ENCODE peak calls at places on chromosomes 6 and 20, in eight cellular contexts. H is DND-41, L is GM12865, I is right lobe of liver, V is OCI-LY7, M is cardiac fibroblast, F is astrocyte, R is fibroblast of lung. N is an unnamed sample.

GRCh38 chr6:41489284-41489851 is 56.8 kb upstream of the FOXP4 start:
- DNase-seq in H (no peak), L (no peak), I (no peak), V (no peak), M (peak; percentile 26), F (peak; percentile 55), R (peak; percentile 35), N (peak; percentile 60)

GRCh38 chr6:35048631-35049083 is 92.5 kb downstream of the TCP11 start:
- DNase-seq in H (peak; percentile 63), L (no peak), I (no peak), V (peak; percentile 10), M (peak; percentile 77), F (peak; percentile 87), R (peak; percentile 95), N (peak; percentile 70)

GRCh38 chr20:58712116-58712822 is 19.7 kb downstream of the NPEPL1 start:
- DNase-seq in H (no peak), L (no peak), I (no peak), V (no peak), M (no peak), F (no peak), R (no peak), N (no peak)

GRCh38 chr6:105509506-105510331 is 106.8 kb upstream of the PREP start:
- DNase-seq in H (no peak), L (no peak), I (no peak), V (peak; percentile 11), M (peak; percentile 20), F (no peak), R (peak; percentile 26), N (no peak)

GRCh38 chr6:66435321-66435720 is 728.3 kb upstream of the EYS start:
- DNase-seq in H (no peak), L (no peak), I (no peak), V (no peak), M (no peak), F (no peak), R (no peak), N (no peak)

GRCh38 chr6:22558288-22558882 is 11.0 kb upstream of the HDGFL1 start:
- DNase-seq in H (no peak), L (no peak), I (no peak), V (no peak), M (no peak), F (no peak), R (no peak), N (no peak)

GRCh38 chr20:62628691-62629090 is 13.6 kb upstream of the SLCO4A1 start:
- DNase-seq in H (no peak), L (no peak), I (no peak), V (no peak), M (no peak), F (no peak), R (no peak), N (no peak)

GRCh38 chr20:64246616-64247311 is 8.8 kb upstream of the PCMTD2 start:
- DNase-seq in H (no peak), L (no peak), I (peak; percentile 40), V (no peak), M (no peak), F (no peak), R (no peak), N (no peak)

GRCh38 chr6:84967389-84967788 is 203.0 kb upstream of the TBX18 start:
- DNase-seq in H (peak; percentile 7), L (peak; percentile 16), I (no peak), V (peak; percentile 5), M (peak; percentile 73), F (no peak), R (peak; percentile 57), N (peak; percentile 50)

GRCh38 chr6:21808551-21809181 is 215.1 kb downstream of the SOX4 start:
- DNase-seq in H (no peak), L (no peak), I (no peak), V (no peak), M (peak; percentile 65), F (peak; percentile 39), R (peak; percentile 81), N (peak; percentile 37)

GRCh38 chr6:7200598-7201443 is 93.1 kb downstream of the RREB1 start:
- DNase-seq in H (no peak), L (no peak), I (peak; percentile 89), V (no peak), M (no peak), F (no peak), R (no peak), N (no peak)

GRCh38 chr6:150004101-150004782 is 21.1 kb downstream of the RAET1L start:
- DNase-seq in H (no peak), L (peak; percentile 69), I (no peak), V (peak; percentile 83), M (no peak), F (no peak), R (no peak), N (no peak)

GRCh38 chr20:62741191-62741676 is 32.6 kb downstream of the NTSR1 start:
- DNase-seq in H (no peak), L (no peak), I (no peak), V (no peak), M (no peak), F (no peak), R (no peak), N (no peak)

GRCh38 chr6:76518443-76518842 is 446.0 kb upstream of the IMPG1 start:
- DNase-seq in H (no peak), L (no peak), I (no peak), V (no peak), M (no peak), F (no peak), R (no peak), N (no peak)

GRCh38 chr20:8018928-8019177 is 708 bp downstream of the TMX4 start:
- DNase-seq in H (no peak), L (no peak), I (no peak), V (no peak), M (peak; percentile 38), F (no peak), R (peak; percentile 42), N (peak; percentile 9)

GRCh38 chr6:134622382-134623173 is 304.7 kb upstream of the SGK1 start:
- DNase-seq in H (no peak), L (no peak), I (no peak), V (no peak), M (no peak), F (peak; percentile 22), R (no peak), N (no peak)

GRCh38 chr20:19021406-19022117 is 190.9 kb upstream of the SLC24A3 start:
- DNase-seq in H (no peak), L (no peak), I (no peak), V (no peak), M (no peak), F (no peak), R (no peak), N (no peak)

GRCh38 chr6:14095444-14095843 is 22.1 kb upstream of the CD83 start:
- DNase-seq in H (no peak), L (peak; percentile 85), I (no peak), V (peak; percentile 75), M (no peak), F (no peak), R (no peak), N (no peak)

GRCh38 chr6:3793545-3793944 is 42.0 kb upstream of the PXDC1 start:
- DNase-seq in H (no peak), L (peak; percentile 36), I (no peak), V (no peak), M (no peak), F (peak; percentile 47), R (no peak), N (no peak)

GRCh38 chr20:21106171-21106694 is at the start of gene LINC00237:
- DNase-seq in H (no peak), L (no peak), I (no peak), V (no peak), M (no peak), F (no peak), R (no peak), N (no peak)

GRCh38 chr6:144809120-144809519 is 524.0 kb downstream of the UTRN start:
- DNase-seq in H (no peak), L (no peak), I (no peak), V (no peak), M (no peak), F (peak; percentile 21), R (no peak), N (peak; percentile 42)

GRCh38 chr6:30689022-30689865 is 1.5 kb downstream of the NRM start:
- DNase-seq in H (no peak), L (peak; percentile 26), I (no peak), V (peak; percentile 46), M (no peak), F (no peak), R (no peak), N (no peak)
- H3K4me3 ChIP-seq in H (peak overlapping the region; percentile 87), L (peak overlapping the region; percentile 96), I (no peak overlapping the region), V (peak overlapping the region; percentile 95), M (no peak overlapping the region), F (peak overlapping the region; percentile 77), R (peak overlapping the region; percentile 87), N (peak overlapping the region; percentile 93)

DNA sequence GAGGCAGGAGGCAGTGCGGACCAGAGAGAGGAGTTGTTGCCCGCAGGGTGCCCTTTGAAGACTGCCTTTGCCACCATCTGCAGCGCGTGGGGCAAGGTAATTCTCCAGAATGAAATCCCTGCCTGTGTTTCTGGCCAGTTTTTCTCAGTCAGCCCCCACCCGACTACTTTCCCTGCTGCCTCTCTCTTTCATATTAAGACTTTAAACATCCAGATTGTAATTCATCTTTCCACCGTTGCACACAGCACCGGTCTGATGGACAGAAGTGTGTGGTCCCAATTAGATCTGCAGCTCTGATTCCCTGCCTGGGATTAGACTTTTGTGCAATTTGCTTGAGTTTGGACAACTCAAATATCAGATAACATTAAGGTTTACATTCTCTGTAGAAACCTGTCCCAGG is 489.0 kb downstream of the QKI start:
- DNase-seq in H (no peak), L (no peak), I (no peak), V (no peak), M (no peak), F (no peak), R (no peak), N (no peak)
- H3K4me3 ChIP-seq in H (no peak overlapping the region), L (no peak overlapping the region), I (no peak overlapping the region), V (no peak overlapping the region), M (no peak overlapping the region), F (no peak overlapping the region), R (no peak overlapping the region), N (no peak overlapping the region)

GRCh38 chr20:25083141-25083772 is 1.3 kb upstream of the VSX1 start:
- DNase-seq in H (peak; percentile 3), L (no peak), I (no peak), V (no peak), M (no peak), F (no peak), R (no peak), N (no peak)
- H3K4me3 ChIP-seq in H (peak overlapping the region; percentile 56), L (no peak overlapping the region), I (no peak overlapping the region), V (no peak overlapping the region), M (no peak overlapping the region), F (no peak overlapping the region), R (no peak overlapping the region), N (no peak overlapping the region)

DNA sequence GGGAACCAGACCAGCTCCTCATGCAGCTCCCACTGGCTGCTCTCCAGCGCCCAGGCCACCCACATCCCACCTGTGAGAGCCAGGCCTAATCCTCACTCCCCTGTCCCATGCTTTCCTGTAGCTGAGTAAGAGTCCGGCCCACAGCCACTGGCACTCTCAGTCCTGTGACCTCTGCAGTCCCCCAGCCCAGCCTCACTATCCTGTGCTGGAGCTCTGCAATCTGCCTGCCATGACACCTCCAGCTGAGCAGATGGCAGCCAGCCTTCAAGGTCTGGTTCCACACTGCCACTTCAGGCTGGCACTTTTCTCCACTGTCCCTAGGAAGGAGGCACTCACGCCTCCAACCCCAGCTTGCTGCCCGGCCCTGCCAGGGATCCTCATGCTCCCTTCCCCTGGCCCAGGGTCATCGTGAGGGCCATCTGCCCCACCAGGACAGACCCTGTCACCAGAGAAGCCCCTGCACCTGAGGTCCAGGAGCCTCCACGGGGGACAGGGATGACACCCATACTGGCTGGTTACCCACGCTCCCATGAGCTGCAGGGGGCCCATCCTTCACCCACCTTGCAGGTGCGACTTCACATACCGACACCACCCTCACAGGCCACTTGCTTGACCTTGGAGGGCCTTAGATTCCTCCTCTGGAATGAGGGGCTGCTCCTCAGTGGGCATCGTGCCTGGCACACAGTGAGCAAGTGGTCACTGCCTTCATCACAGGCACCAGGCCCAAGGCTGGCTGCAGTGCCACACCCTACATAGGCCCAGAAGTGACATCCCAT is 100.1 kb downstream of the ASXL1 start:
- DNase-seq in H (no peak), L (no peak), I (no peak), V (no peak), M (no peak), F (no peak), R (no peak), N (no peak)
- H3K4me3 ChIP-seq in H (no peak overlapping the region), L (no peak overlapping the region), I (no peak overlapping the region), V (no peak overlapping the region), M (no peak overlapping the region), F (no peak overlapping the region), R (no peak overlapping the region), N (no peak overlapping the region)

N was measured in AG10803.